ENCODE peak calls at places on chromosomes 2 and 18, in nine cellular contexts. P is CD4-positive, alpha-beta T cell; L is occipital lobe; Y is NCI-H1092 treated with DMSO at 0.1 percent for 48 hours; G is M059J; D is aorta; B is Calu3; S is NCI-H187; T is NCI-H446 treated with DMSO at 0.1 percent for 48 hours. X is an unnamed sample.
A peak's percentile ranks its signal among the peaks of the same experiment; 100 is the strongest.

GRCh38 chr2:3137651-3138300 is 239.8 kb downstream of the EIPR1 start:
- DNase-seq in P (no peak), L (no peak), Y (no peak), G (no peak), D (no peak), B (no peak), S (no peak), T (no peak), X (no peak)

GRCh38 chr2:73614105-73614504 is 28.1 kb downstream of the NAT8 start:
- DNase-seq in P (no peak), L (no peak), Y (no peak), G (no peak), D (no peak), B (no peak), S (no peak), T (no peak), X (no peak)

GRCh38 chr2:73907840-73908452 is 15.1 kb downstream of the ACTG2 start:
- DNase-seq in P (peak; percentile 41), L (no peak), Y (peak; percentile 85), G (peak; percentile 24), D (no peak), B (peak; percentile 28), S (peak; percentile 70), T (no peak), X (peak; percentile 46)

GRCh38 chr2:143452817-143453462 is 323.7 kb downstream of the ARHGAP15 start:
- DNase-seq in P (no peak), L (no peak), Y (no peak), G (no peak), D (no peak), B (no peak), S (no peak), T (no peak), X (no peak)

GRCh38 chr2:205850611-205851010 is 168.3 kb downstream of the NRP2 start:
- DNase-seq in P (no peak), L (no peak), Y (no peak), G (no peak), D (no peak), B (no peak), S (no peak), T (no peak), X (no peak)

GRCh38 chr2:238689871-238690672 is 157.8 kb upstream of the TWIST2 start:
- DNase-seq in P (no peak), L (no peak), Y (no peak), G (no peak), D (peak; percentile 38), B (no peak), S (no peak), T (no peak), X (no peak)

GRCh38 chr2:191710411-191710900 is 32.5 kb downstream of the NABP1 start:
- DNase-seq in P (no peak), L (no peak), Y (no peak), G (peak; percentile 81), D (no peak), B (no peak), S (no peak), T (no peak), X (no peak)

GRCh38 chr2:175355246-175355645 is 173.7 kb upstream of the ATP5MC3 start:
- DNase-seq in P (no peak), L (no peak), Y (no peak), G (no peak), D (no peak), B (no peak), S (no peak), T (no peak), X (no peak)

GRCh38 chr2:122707224-122707824 is 951.9 kb downstream of the TSN start:
- DNase-seq in P (no peak), L (no peak), Y (no peak), G (no peak), D (no peak), B (no peak), S (no peak), T (no peak), X (no peak)

GRCh38 chr2:10555810-10556111 is 107.6 kb upstream of the ODC1 start:
- DNase-seq in P (no peak), L (no peak), Y (no peak), G (no peak), D (no peak), B (no peak), S (no peak), T (no peak), X (no peak)

GRCh38 chr2:165791811-165792454 is 2.1 kb downstream of the GALNT3 start:
- DNase-seq in P (no peak), L (no peak), Y (no peak), G (peak; percentile 78), D (no peak), B (no peak), S (no peak), T (no peak), X (no peak)

GRCh38 chr2:120469486-120469885 is 123.5 kb downstream of the INHBB start:
- DNase-seq in P (no peak), L (no peak), Y (no peak), G (peak; percentile 24), D (peak; percentile 43), B (no peak), S (no peak), T (no peak), X (no peak)

GRCh38 chr2:223576873-223577272 is 25.3 kb downstream of the SCG2 start:
- DNase-seq in P (no peak), L (no peak), Y (no peak), G (peak; percentile 97), D (no peak), B (no peak), S (no peak), T (peak; percentile 29), X (no peak)

GRCh38 chr2:52658598-52658997 is 1109.0 kb upstream of the CHAC2 start:
- DNase-seq in P (no peak), L (no peak), Y (no peak), G (no peak), D (no peak), B (no peak), S (no peak), T (no peak), X (no peak)

GRCh38 chr2:239257511-239257937 is 143.3 kb downstream of the HDAC4 start:
- DNase-seq in P (no peak), L (no peak), Y (no peak), G (peak; percentile 81), D (no peak), B (no peak), S (no peak), T (peak; percentile 13), X (no peak)

GRCh38 chr2:216316743-216317142 is 55.5 kb downstream of the MARCHF4 start:
- DNase-seq in P (no peak), L (no peak), Y (no peak), G (peak; percentile 81), D (no peak), B (no peak), S (no peak), T (no peak), X (no peak)

GRCh38 chr2:127577503-127577902 is 42.0 kb downstream of the MYO7B start:
- DNase-seq in P (no peak), L (no peak), Y (no peak), G (no peak), D (no peak), B (no peak), S (no peak), T (no peak), X (no peak)

GRCh38 chr2:44335806-44336538 is 25.3 kb downstream of the PREPL start:
- DNase-seq in P (no peak), L (no peak), Y (no peak), G (peak; percentile 39), D (no peak), B (no peak), S (no peak), T (no peak), X (no peak)

GRCh38 chr2:189217546-189217945 is 38.0 kb upstream of the COL5A2 start:
- DNase-seq in P (no peak), L (no peak), Y (no peak), G (no peak), D (peak; percentile 42), B (no peak), S (no peak), T (no peak), X (no peak)

GRCh38 chr18:79566841-79567370 is 112.7 kb upstream of the CTDP1 start:
- DNase-seq in P (no peak), L (no peak), Y (no peak), G (no peak), D (peak; percentile 21), B (no peak), S (no peak), T (no peak), X (no peak)

GRCh38 chr18:79409313-79409712 is 13.6 kb downstream of the NFATC1 start:
- DNase-seq in P (no peak), L (no peak), Y (no peak), G (no peak), D (no peak), B (no peak), S (no peak), T (no peak), X (no peak)

GRCh38 chr2:189829092-189829843 is 45.0 kb downstream of the PMS1 start:
- DNase-seq in P (no peak), L (no peak), Y (no peak), G (no peak), D (no peak), B (no peak), S (no peak), T (no peak), X (no peak)

GRCh38 chr2:205323929-205324328 is 358.4 kb upstream of the NRP2 start:
- DNase-seq in P (no peak), L (no peak), Y (no peak), G (no peak), D (no peak), B (no peak), S (no peak), T (no peak), X (no peak)

GRCh38 chr2:217431577-217432269 is 571.1 kb downstream of the TNS1 start:
- DNase-seq in P (no peak), L (no peak), Y (no peak), G (no peak), D (no peak), B (no peak), S (no peak), T (no peak), X (no peak)

GRCh38 chr18:13269599-13270011 is 51.0 kb downstream of the LDLRAD4 start:
- DNase-seq in P (no peak), L (peak; percentile 55), Y (no peak), G (no peak), D (peak; percentile 78), B (no peak), S (no peak), T (no peak), X (no peak)

GRCh38 chr2:208222351-208222750 is 32.5 kb downstream of the IDH1 start:
- DNase-seq in P (no peak), L (no peak), Y (no peak), G (peak; percentile 75), D (no peak), B (no peak), S (no peak), T (no peak), X (no peak)

GRCh38 chr2:3651686-3652516 is 6.1 kb upstream of the ALLC start:
- DNase-seq in P (peak; percentile 51), L (peak; percentile 72), Y (peak; percentile 89), G (peak; percentile 36), D (peak; percentile 63), B (peak; percentile 61), S (peak; percentile 92), T (no peak), X (peak; percentile 73)